ENCODE peak calls at places on chromosomes 16 and 17, in five cellular contexts. H, C, Q, J and N are unnamed samples.

GRCh38 chr17:21419299-21420239 is 43.4 kb downstream of the KCNJ12 start:
- DNase-seq in H (no peak), C (no peak), J (no peak), Q (no peak), N (no peak)

GRCh38 chr17:70314506-70314905 is 145.2 kb downstream of the KCNJ2 start:
- DNase-seq in C (no peak), Q (no peak), H (no peak), J (no peak), N (no peak)

GRCh38 chr16:72986011-72986410 is 61.9 kb downstream of the ZFHX3 start:
- DNase-seq in C (peak), H (peak), Q (no peak), J (peak), N (no peak)

GRCh38 chr17:48818361-48818841 is 1.4 kb upstream of the TTLL6 start:
- DNase-seq in C (no peak), J (no peak), Q (no peak), H (no peak), N (no peak)

GRCh38 chr16:25198021-25198420 is 18.7 kb upstream of the AQP8 start:
- DNase-seq in H (no peak), C (no peak), J (peak), Q (peak), N (no peak)

GRCh38 chr17:40778466-40778865 is 3.9 kb downstream of the KRT27 start:
- DNase-seq in C (no peak), Q (no peak), H (no peak), J (no peak), N (no peak)

GRCh38 chr16:74199066-74199841 is 97.4 kb upstream of the PSMD7 start:
- DNase-seq in C (no peak), J (no peak), Q (no peak), H (no peak), N (no peak)

GRCh38 chr16:13077816-13078215 is 176.4 kb downstream of the SHISA9 start:
- DNase-seq in H (no peak), Q (no peak), C (no peak), J (no peak), N (no peak)

GRCh38 chr17:69853533-69854262 is 221.3 kb upstream of the KCNJ16 start:
- DNase-seq in H (no peak), J (peak), C (no peak), Q (no peak), N (no peak)

GRCh38 chr16:4852221-4852872 is 5.1 kb downstream of the UBN1 start:
- DNase-seq in Q (peak), C (peak), J (peak), H (peak), N (no peak)

GRCh38 chr16:11152205-11152604 is 103.8 kb downstream of the SOCS1 start:
- DNase-seq in C (no peak), H (no peak), J (no peak), Q (no peak), N (no peak)

GRCh38 chr17:75315541-75316243 is 26.5 kb upstream of the SLC25A19 start:
- DNase-seq in Q (no peak), C (no peak), H (no peak), J (peak), N (no peak)

GRCh38 chr16:23368469-23368868 is 66.4 kb downstream of the SCNN1B start:
- DNase-seq in Q (peak), H (no peak), C (no peak), J (peak), N (no peak)

GRCh38 chr16:24539850-24540484 is 601 bp downstream of the RBBP6 start:
- DNase-seq in Q (no peak), H (no peak), C (peak), J (no peak), N (no peak)

GRCh38 chr17:20983359-20983637 is 59.5 kb downstream of the USP22 start:
- DNase-seq in C (no peak), H (no peak), J (no peak), Q (no peak), N (no peak)

GRCh38 chr17:7213895-7214299 is 5.7 kb downstream of the DLG4 start:
- DNase-seq in C (peak), H (peak), J (peak), Q (peak), N (no peak)

GRCh38 chr16:1383556-1383955 is 30.9 kb downstream of the UNKL start:
- DNase-seq in J (no peak), H (no peak), C (no peak), Q (no peak), N (no peak)

GRCh38 chr16:71225145-71225544 is 5.4 kb downstream of the HYDIN start:
- DNase-seq in J (no peak), Q (no peak), H (no peak), C (no peak), N (no peak)

GRCh38 chr17:79812206-79812968 is 15.5 kb upstream of the CBX8 start:
- DNase-seq in Q (no peak), J (no peak), H (no peak), C (no peak), N (no peak)

GRCh38 chr17:40478486-40478885 is 22.9 kb downstream of the TNS4 start:
- DNase-seq in H (no peak), Q (no peak), C (no peak), J (no peak), N (no peak)

GRCh38 chr16:75099738-75100615 is 16.6 kb downstream of the LDHD start:
- DNase-seq in C (no peak), J (no peak), H (no peak), Q (no peak), N (no peak)

GRCh38 chr16:6374816-6375215 is 957.8 kb upstream of the RBFOX1 start:
- DNase-seq in C (no peak), Q (no peak), J (no peak), H (no peak), N (no peak)

GRCh38 chr17:62827722-62828498 is 19.8 kb upstream of the MARCHF10 start:
- DNase-seq in Q (peak), J (peak), C (peak), H (peak), N (no peak)

GRCh38 chr17:39730095-39730921 is at the start of gene MIEN1:
- DNase-seq in C (peak), H (peak), Q (peak), J (peak), N (no peak)

GRCh38 chr17:499836-500543 is 147.4 kb upstream of the RPH3AL start:
- DNase-seq in H (no peak), J (no peak), Q (no peak), C (no peak), N (no peak)

GRCh38 chr17:13338421-13338820 is 263.3 kb downstream of the HS3ST3A1 start:
- DNase-seq in H (no peak), Q (no peak), J (no peak), C (no peak), N (no peak)

GRCh38 chr17:13334374-13334773 is 267.4 kb downstream of the HS3ST3A1 start:
- DNase-seq in H (no peak), Q (no peak), C (no peak), J (no peak), N (no peak)

GRCh38 chr17:13337171-13337570 is 264.6 kb downstream of the HS3ST3A1 start:
- DNase-seq in J (no peak), C (peak), H (no peak), Q (no peak), N (no peak)

GRCh38 chr17:13333661-13334060 is 268.1 kb downstream of the HS3ST3A1 start:
- DNase-seq in H (no peak), C (no peak), Q (no peak), J (no peak), N (no peak)

GRCh38 chr17:13337864-13338371 is 263.8 kb downstream of the HS3ST3A1 start:
- DNase-seq in J (peak), Q (peak), C (peak), H (peak), N (peak)
- TF ChIP-seq CTCF in J (peak), Q (peak), C (peak), H (peak), N (peak)

DNA sequence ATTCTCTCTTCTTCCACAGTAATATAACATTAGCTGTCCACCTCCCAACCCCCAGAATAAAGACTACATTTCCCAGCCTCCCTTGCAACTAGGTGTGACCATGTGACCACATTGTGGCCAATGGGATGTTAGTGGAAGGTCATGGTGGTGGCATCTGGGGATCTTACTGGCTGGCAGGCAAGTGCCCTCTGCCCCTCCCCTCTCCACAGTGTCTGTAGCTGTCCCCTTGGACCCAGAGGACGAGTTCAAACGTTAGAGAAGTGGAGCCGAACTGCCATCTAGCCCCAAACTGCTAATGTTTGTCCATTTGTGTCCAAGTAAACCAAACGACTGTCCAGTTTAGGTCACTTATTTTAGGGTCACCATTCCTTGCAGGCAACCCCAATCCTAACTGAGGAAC is 26.6 kb upstream of the KCNG4 start:
- DNase-seq in J (peak), H (peak), Q (peak), C (peak), N (no peak)
- H3K4me3 ChIP-seq in J (no peak), H (no peak), Q (no peak), C (no peak), N (no peak)

GRCh38 chr16:49352923-49353322 is 20.7 kb upstream of the C16orf78 start:
- DNase-seq in H (no peak), C (no peak), J (peak), Q (peak), N (no peak)
- TF ChIP-seq CTCF in H (peak), C (no peak), J (peak), Q (peak), N (peak)

DNA sequence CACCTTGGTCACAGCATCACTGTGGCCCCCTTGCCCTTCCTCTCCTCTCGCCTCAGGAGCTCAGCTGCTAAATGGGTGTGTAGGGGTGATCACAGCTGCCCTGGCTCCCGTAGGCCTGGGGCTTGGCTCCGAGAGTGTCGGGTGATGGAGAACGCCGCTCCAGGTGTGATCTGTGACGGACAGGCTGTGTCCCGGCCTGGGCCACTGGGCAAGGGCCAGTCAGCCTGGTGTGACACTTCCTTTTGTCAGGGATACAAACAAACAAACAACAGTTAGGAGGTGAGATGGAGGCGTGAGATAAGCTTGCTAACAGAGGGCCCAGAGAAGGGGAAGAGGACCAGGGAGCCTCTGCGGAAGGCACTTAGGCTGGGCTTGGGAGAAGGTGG is 2.0 kb downstream of the ADGRG1 start:
- DNase-seq in J (no peak), C (no peak), H (no peak), Q (no peak), N (no peak)
- H3K4me3 ChIP-seq in J (no peak), C (no peak), H (no peak), Q (no peak), N (no peak)

DNA sequence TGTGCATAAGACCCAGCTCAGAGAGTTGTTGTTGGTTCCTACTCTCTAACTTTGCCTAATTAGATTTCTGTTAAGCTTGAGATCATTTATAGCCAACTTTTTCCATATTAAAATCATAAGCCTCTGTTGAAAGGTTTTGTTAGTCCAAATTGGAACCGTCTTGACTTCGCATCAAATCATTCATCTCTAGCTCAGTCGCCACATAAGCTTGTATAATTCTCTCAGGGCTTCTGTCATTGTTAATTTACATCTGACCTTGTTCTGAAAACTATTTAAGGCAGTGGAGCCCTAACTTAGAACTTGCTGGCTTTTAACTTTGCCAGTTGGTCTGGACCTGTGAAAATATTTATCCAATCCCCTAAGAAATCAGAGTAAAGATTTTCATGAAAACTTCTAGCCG is 107.2 kb downstream of the PITPNC1 start:
- DNase-seq in C (no peak), J (no peak), H (no peak), Q (no peak), N (no peak)
- TF ChIP-seq CTCF in C (no peak), J (no peak), H (no peak), Q (no peak), N (no peak)

GRCh38 chr17:81520021-81520894 is 7.7 kb upstream of the ACTG1 start:
- DNase-seq in Q (no peak), J (no peak), C (no peak), H (no peak), N (no peak)
- H3K4me3 ChIP-seq in Q (peak), J (no peak), C (no peak), H (no peak), N (no peak)

GRCh38 chr16:15782573-15783365 is 74.1 kb downstream of the MYH11 start:
- DNase-seq in J (no peak), Q (no peak), H (no peak), C (no peak), N (no peak)
- TF ChIP-seq CTCF in J (no peak), Q (no peak), H (peak), C (no peak), N (no peak)

GRCh38 chr17:58331815-58332719 is 3.5 kb upstream of the TSPOAP1 start:
- DNase-seq in H (no peak), Q (no peak), J (no peak), C (no peak), N (no peak)

GRCh38 chr17:58332720-58333395 is 4.3 kb upstream of the TSPOAP1 start:
- DNase-seq in H (no peak), J (no peak), Q (no peak), C (no peak), N (no peak)

GRCh38 chr17:58334661-58335060 is 6.1 kb upstream of the TSPOAP1 start:
- DNase-seq in J (no peak), H (no peak), C (no peak), Q (no peak), N (no peak)

GRCh38 chr17:58335061-58335731 is 6.6 kb upstream of the TSPOAP1 start:
- DNase-seq in J (no peak), H (no peak), Q (no peak), C (no peak), N (no peak)

GRCh38 chr17:58333396-58334207 is 5.0 kb upstream of the TSPOAP1 start:
- DNase-seq in C (no peak), J (no peak), Q (no peak), H (no peak), N (no peak)
- H3K4me3 ChIP-seq in C (no peak), J (no peak), Q (no peak), H (no peak), N (no peak)